ENCODE peak calls at places on chromosomes 1 and 21, in ten cellular contexts. P is fibroblast of mammary gland; I is stimulated activated CD4-positive, alpha-beta T cell treated with anti-CD3 and anti-CD28 coated beads, Interleukin-1b, Interleukin-23, amount 100 ng/mL, for 4 hours; L is NCI-H1417 treated with DMSO at 0.1 percent for 48 hours; W is GM19239; O is AG08396; H is SK-MEL-5; R is EL; T is H9; C is neuronal stem cell. B is an unnamed sample.

GRCh38 chr1:169681094-169681493 is 30.3 kb downstream of the SELL start:
- DNase-seq in P (peak), I (no peak), L (no peak), W (no peak), O (no peak), H (no peak), R (no peak), T (no peak), C (no peak), B (no peak)

GRCh38 chr21:44654576-44654950 is at the start of gene KRTAP12-4:
- DNase-seq in P (no peak), I (no peak), L (no peak), W (no peak), O (no peak), H (no peak), R (no peak), T (no peak), C (no peak), B (no peak)

GRCh38 chr1:192443616-192444015 is 126.8 kb downstream of the RGS21 start:
- DNase-seq in P (peak), I (no peak), L (no peak), W (no peak), O (no peak), H (no peak), R (peak), T (no peak), C (no peak), B (no peak)

GRCh38 chr1:171486048-171486519 is 754 bp downstream of the PRRC2C start:
- DNase-seq in P (peak), I (peak), L (no peak), W (no peak), O (peak), H (peak), R (peak), T (no peak), C (peak), B (peak)

GRCh38 chr1:193310569-193310968 is 124.2 kb upstream of the B3GALT2 start:
- DNase-seq in P (no peak), I (no peak), L (peak), W (no peak), O (no peak), H (no peak), R (no peak), T (no peak), C (no peak), B (no peak)

GRCh38 chr1:20192364-20192763 is 6.0 kb upstream of the PLA2G2C start:
- DNase-seq in P (peak), I (no peak), L (no peak), W (no peak), O (peak), H (no peak), R (no peak), T (no peak), C (no peak), B (no peak)

GRCh38 chr1:201016211-201016651 is 7.3 kb downstream of the KIF21B start:
- DNase-seq in P (no peak), I (no peak), L (peak), W (no peak), O (no peak), H (no peak), R (no peak), T (no peak), C (no peak), B (no peak)

GRCh38 chr1:245842106-245842505 is 665.0 kb downstream of the SMYD3 start:
- DNase-seq in P (no peak), I (no peak), L (no peak), W (no peak), O (no peak), H (peak), R (no peak), T (no peak), C (no peak), B (peak)

GRCh38 chr1:221693087-221693486 is 48.8 kb downstream of the DUSP10 start:
- DNase-seq in P (no peak), I (no peak), L (no peak), W (no peak), O (no peak), H (no peak), R (no peak), T (no peak), C (no peak), B (no peak)

GRCh38 chr1:88678405-88678804 is 5.7 kb upstream of the PKN2 start:
- DNase-seq in P (no peak), I (no peak), L (no peak), W (no peak), O (no peak), H (no peak), R (peak), T (no peak), C (no peak), B (no peak)

GRCh38 chr1:214107322-214108096 is 119.7 kb downstream of the PROX1 start:
- DNase-seq in P (no peak), I (no peak), L (no peak), W (no peak), O (peak), H (no peak), R (peak), T (peak), C (no peak), B (no peak)

GRCh38 chr1:70528591-70529333 is 117.7 kb downstream of the CTH start:
- DNase-seq in P (peak), I (no peak), L (no peak), W (peak), O (peak), H (peak), R (peak), T (peak), C (peak), B (peak)

GRCh38 chr1:100354971-100355394 is 2.7 kb downstream of the CDC14A start:
- DNase-seq in P (peak), I (no peak), L (no peak), W (no peak), O (no peak), H (peak), R (peak), T (no peak), C (no peak), B (peak)

GRCh38 chr21:41207401-41208388 is 39.7 kb downstream of the BACE2 start:
- DNase-seq in P (peak), I (no peak), L (no peak), W (no peak), O (peak), H (peak), R (peak), T (no peak), C (no peak), B (peak)

GRCh38 chr21:28884481-28884880 is 108.2 kb downstream of the LTN1 start:
- DNase-seq in P (peak), I (no peak), L (no peak), W (no peak), O (no peak), H (no peak), R (peak), T (no peak), C (no peak), B (no peak)

GRCh38 chr1:94527447-94528031 is 14.0 kb downstream of the F3 start:
- DNase-seq in P (peak), I (no peak), L (peak), W (no peak), O (no peak), H (peak), R (peak), T (no peak), C (no peak), B (peak)

GRCh38 chr1:229370601-229371021 is 27.8 kb upstream of the CCSAP start:
- DNase-seq in P (no peak), I (no peak), L (no peak), W (no peak), O (no peak), H (no peak), R (no peak), T (no peak), C (no peak), B (no peak)

GRCh38 chr1:39132505-39133339 is 71.8 kb upstream of the MACF1 start:
- DNase-seq in P (peak), I (no peak), L (peak), W (no peak), O (no peak), H (peak), R (peak), T (peak), C (peak), B (peak)

GRCh38 chr1:159591981-159592380 is 4.4 kb downstream of the APCS start:
- DNase-seq in P (no peak), I (no peak), L (no peak), W (no peak), O (no peak), H (no peak), R (peak), T (no peak), C (no peak), B (no peak)

GRCh38 chr21:31893841-31894240 is 21.0 kb downstream of the HUNK start:
- DNase-seq in P (no peak), I (no peak), L (no peak), W (no peak), O (no peak), H (peak), R (no peak), T (no peak), C (no peak), B (no peak)

GRCh38 chr1:171141336-171142051 is 43.6 kb upstream of the FMO2 start:
- DNase-seq in P (peak), I (no peak), L (no peak), W (no peak), O (peak), H (peak), R (peak), T (peak), C (no peak), B (peak)

GRCh38 chr1:172930142-172930541 is 120.6 kb downstream of the TNFSF18 start:
- DNase-seq in P (no peak), I (no peak), L (no peak), W (no peak), O (no peak), H (no peak), R (no peak), T (no peak), C (no peak), B (no peak)

GRCh38 chr1:193408782-193409293 is 222.4 kb upstream of the B3GALT2 start:
- DNase-seq in P (peak), I (no peak), L (no peak), W (no peak), O (peak), H (no peak), R (peak), T (no peak), C (no peak), B (no peak)

GRCh38 chr1:232904566-232904965 is 45.8 kb upstream of the NTPCR start:
- DNase-seq in P (peak), I (no peak), L (no peak), W (no peak), O (peak), H (no peak), R (peak), T (no peak), C (no peak), B (no peak)

GRCh38 chr1:7707527-7707926 is 63.6 kb upstream of the VAMP3 start:
- DNase-seq in P (peak), I (no peak), L (no peak), W (no peak), O (no peak), H (no peak), R (peak), T (no peak), C (no peak), B (no peak)

GRCh38 chr1:204411451-204412245 is at the start of gene PPP1R15B:
- DNase-seq in P (peak), I (peak), L (peak), W (peak), O (peak), H (peak), R (peak), T (peak), C (peak), B (peak)

GRCh38 chr1:94679336-94680007 is 137.9 kb upstream of the F3 start:
- DNase-seq in P (peak), I (no peak), L (no peak), W (no peak), O (no peak), H (no peak), R (no peak), T (no peak), C (no peak), B (no peak)

GRCh38 chr1:41662656-41663437 is 178.4 kb upstream of the EDN2 start:
- DNase-seq in P (peak), I (peak), L (no peak), W (no peak), O (peak), H (no peak), R (peak), T (peak), C (peak), B (no peak)

GRCh38 chr1:116990612-116991151 is 10.9 kb upstream of the CD101 start:
- DNase-seq in P (peak), I (no peak), L (no peak), W (no peak), O (peak), H (peak), R (no peak), T (no peak), C (no peak), B (no peak)

GRCh38 chr1:37250371-37250770 is 216.1 kb upstream of the GRIK3 start:
- DNase-seq in P (peak), I (no peak), L (no peak), W (no peak), O (no peak), H (no peak), R (no peak), T (no peak), C (no peak), B (no peak)

GRCh38 chr1:41045740-41046139 is 24.2 kb upstream of the SLFNL1 start:
- DNase-seq in P (peak), I (no peak), L (no peak), W (no peak), O (peak), H (no peak), R (no peak), T (no peak), C (no peak), B (no peak)

GRCh38 chr1:47232187-47232874 is at the start of gene TAL1:
- DNase-seq in P (no peak), I (no peak), L (no peak), W (no peak), O (peak), H (no peak), R (no peak), T (no peak), C (no peak), B (no peak)

B was measured in COLO829.